ENCODE peak calls at places on chromosomes 12 and 14, in eight cellular contexts. R is omental fat pad, O is SK-N-SH, A is Calu3, F is GM20000, W is astrocyte of the spinal cord, H is lower lobe of right lung, Z is fibroblast of pulmonary artery. G is an unnamed sample.
A peak's percentile ranks its signal among the peaks of the same experiment; 100 is the strongest.

GRCh38 chr12:57726884-57727757 is 11.4 kb downstream of the AGAP2 start:
- DNase-seq in R (no peak), A (no peak), H (peak; percentile 66), Z (no peak), O (no peak), F (peak; percentile 36), W (peak; percentile 33), G (no peak)

GRCh38 chr14:100271247-100271939 is 32.4 kb downstream of the YY1 start:
- DNase-seq in A (peak; percentile 56), W (peak; percentile 19), Z (peak; percentile 40), H (no peak), R (no peak), O (no peak), F (no peak), G (no peak)

GRCh38 chr14:105419305-105420091 is at the start of gene MTA1:
- DNase-seq in A (peak; percentile 38), R (no peak), Z (no peak), W (no peak), H (no peak), O (peak; percentile 86), F (peak; percentile 96), G (no peak)

GRCh38 chr12:122646568-122647220 is 56.5 kb downstream of the HCAR2 start:
- DNase-seq in A (no peak), Z (peak; percentile 58), F (peak; percentile 51), R (no peak), O (no peak), H (no peak), W (peak; percentile 78), G (peak; percentile 36)

GRCh38 chr14:24096545-24097181 is 2.6 kb downstream of the PCK2 start:
- DNase-seq in A (no peak), Z (no peak), O (no peak), F (no peak), R (no peak), W (no peak), H (no peak), G (no peak)

GRCh38 chr14:22438742-22439141 is 150.3 kb downstream of the DAD1 start:
- DNase-seq in R (no peak), O (no peak), A (no peak), W (no peak), H (no peak), F (no peak), Z (no peak), G (no peak)

GRCh38 chr12:32947203-32947795 is 50.7 kb upstream of the PKP2 start:
- DNase-seq in F (peak; percentile 6), A (no peak), O (peak; percentile 54), Z (peak; percentile 31), R (no peak), W (peak; percentile 27), H (no peak), G (no peak)

GRCh38 chr14:70567791-70568190 is 32.7 kb downstream of the MED6 start:
- DNase-seq in H (no peak), O (peak; percentile 17), Z (peak; percentile 53), R (no peak), A (peak; percentile 36), F (peak; percentile 30), W (peak; percentile 36), G (peak; percentile 5)

GRCh38 chr12:69901141-69901900 is 76.3 kb downstream of the MYRFL start:
- DNase-seq in R (no peak), O (no peak), W (no peak), F (no peak), Z (peak; percentile 41), H (no peak), A (no peak), G (no peak)

GRCh38 chr14:95123895-95124579 is 33.3 kb downstream of the DICER1 start:
- DNase-seq in W (no peak), O (no peak), F (no peak), H (no peak), Z (no peak), R (no peak), A (no peak), G (no peak)

GRCh38 chr14:30528778-30529642 is 29.9 kb upstream of the G2E3 start:
- DNase-seq in A (no peak), F (no peak), R (no peak), W (no peak), H (no peak), Z (no peak), O (no peak), G (no peak)

GRCh38 chr12:98399532-98399931 is 115.9 kb upstream of the TMPO start:
- DNase-seq in Z (peak; percentile 86), O (no peak), R (no peak), W (peak; percentile 88), F (peak; percentile 54), H (no peak), A (peak; percentile 40), G (no peak)

GRCh38 chr12:19161251-19161650 is 31.7 kb downstream of the PLEKHA5 start:
- DNase-seq in O (no peak), A (no peak), R (no peak), Z (no peak), F (no peak), H (no peak), W (no peak), G (no peak)

GRCh38 chr12:49944718-49945117 is 5.8 kb upstream of the AQP2 start:
- DNase-seq in H (no peak), O (no peak), W (no peak), A (no peak), R (no peak), F (no peak), Z (no peak), G (no peak)

GRCh38 chr14:46646796-46647195 is 4.8 kb downstream of the RPL10L start:
- DNase-seq in F (no peak), A (no peak), H (no peak), Z (no peak), R (no peak), W (no peak), O (no peak), G (no peak)

GRCh38 chr14:46653031-46653775 is 1.6 kb upstream of the RPL10L start:
- DNase-seq in A (no peak), H (no peak), W (no peak), F (no peak), Z (no peak), O (no peak), R (no peak), G (no peak)

DNA sequence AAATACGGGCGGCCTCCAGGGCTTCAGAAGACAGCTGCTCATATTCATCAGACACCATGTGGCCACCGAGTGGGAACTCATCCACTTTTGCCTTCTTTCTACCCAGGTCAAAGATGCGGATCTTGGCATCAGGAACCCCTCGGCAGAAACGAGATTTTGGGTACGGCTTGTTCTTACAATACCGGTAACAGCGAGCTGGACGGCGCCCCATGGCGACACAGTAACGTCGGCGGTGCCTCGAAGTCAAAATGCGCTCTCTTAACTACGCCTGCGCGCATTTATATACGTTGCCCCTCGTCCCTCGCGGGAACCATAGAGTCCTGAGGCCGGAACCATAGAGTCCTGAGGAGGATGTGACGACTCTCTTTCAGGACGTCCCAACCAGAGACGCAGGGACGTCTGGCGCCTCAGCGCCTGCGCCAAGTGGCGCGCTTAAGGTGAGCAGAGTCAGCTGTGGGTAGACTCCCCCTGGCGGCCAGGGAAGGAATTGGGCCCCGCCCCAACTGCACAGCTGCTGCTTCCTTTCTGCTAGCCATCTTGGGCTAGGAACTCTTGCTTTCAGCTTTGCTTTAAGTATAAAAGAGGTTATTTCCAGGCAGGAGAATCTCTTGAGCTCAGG is at the start of gene RPL10L:
- DNase-seq in A (no peak), H (no peak), Z (no peak), O (peak; percentile 7), W (no peak), R (no peak), F (no peak), G (no peak)
- TF ChIP-seq CTCF in A (no peak), H (no peak), Z (no peak), O (peak; percentile 49), W (no peak), R (no peak), F (no peak), G (no peak)

DNA sequence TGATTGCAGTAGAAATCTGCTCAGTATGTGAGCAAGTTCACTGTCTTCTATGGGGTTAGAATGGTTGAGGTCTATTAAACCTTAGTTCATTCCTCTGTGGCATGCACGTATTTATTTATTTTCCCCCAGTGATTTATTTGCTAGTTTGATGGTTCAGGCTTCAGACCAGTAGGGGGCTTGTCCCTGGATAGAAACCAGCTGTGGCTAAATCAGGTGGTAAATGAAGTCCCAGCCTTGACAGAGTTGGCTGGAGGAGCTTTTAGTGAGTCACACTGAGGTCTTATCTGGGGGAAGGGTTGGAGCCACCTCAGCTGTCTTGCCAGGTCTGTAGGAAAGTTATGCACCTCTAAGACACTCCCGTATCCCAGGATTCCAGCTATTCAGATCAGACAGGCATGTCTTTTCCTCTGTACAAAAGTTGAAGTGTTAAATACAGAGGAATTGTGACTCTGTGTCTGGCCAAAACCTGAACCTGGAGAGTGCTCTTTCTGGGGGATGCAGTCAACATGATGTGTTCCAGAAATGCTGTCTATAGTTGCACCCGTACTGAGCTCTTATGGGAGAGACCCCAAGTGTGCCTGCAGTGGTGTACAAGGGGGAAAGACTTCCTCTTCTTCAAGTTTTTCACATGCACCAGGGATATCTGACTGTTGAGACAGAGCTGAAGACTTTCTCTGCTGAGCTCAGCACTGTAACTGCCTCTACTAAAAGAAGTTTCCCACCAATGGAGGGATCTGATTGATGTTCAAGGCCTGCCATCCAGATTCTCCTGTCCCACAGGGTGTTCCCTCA is 1322.1 kb downstream of the TMEM121 start:
- DNase-seq in A (peak; percentile 68), Z (no peak), F (peak; percentile 30), O (no peak), W (no peak), R (no peak), H (no peak), G (no peak)
- TF ChIP-seq CTCF in A (peak; percentile 38), Z (no peak), F (peak; percentile 31), O (peak; percentile 51), W (no peak), R (no peak), H (no peak), G (no peak)

GRCh38 chr14:51828017-51828797 is 32.2 kb upstream of the GNG2 start:
- DNase-seq in A (peak; percentile 60), H (peak; percentile 51), O (no peak), W (peak; percentile 71), F (peak; percentile 32), R (no peak), Z (peak; percentile 26), G (no peak)
- TF ChIP-seq CTCF in A (no peak), H (no peak), O (no peak), W (no peak), F (no peak), R (no peak), Z (no peak), G (no peak)

GRCh38 chr14:59215757-59216156 is 27.3 kb downstream of the DAAM1 start:
- DNase-seq in F (no peak), W (no peak), Z (no peak), O (no peak), A (no peak), R (no peak), H (no peak), G (no peak)

GRCh38 chr14:59225281-59225680 is 36.8 kb downstream of the DAAM1 start:
- DNase-seq in A (no peak), W (no peak), Z (no peak), H (no peak), O (no peak), R (no peak), F (no peak), G (no peak)

GRCh38 chr14:59224341-59224740 is 35.9 kb downstream of the DAAM1 start:
- DNase-seq in W (no peak), F (no peak), A (no peak), R (no peak), Z (no peak), H (no peak), O (no peak), G (no peak)

GRCh38 chr14:59217011-59217410 is 28.5 kb downstream of the DAAM1 start:
- DNase-seq in W (peak; percentile 23), H (no peak), Z (no peak), O (no peak), A (no peak), F (no peak), R (no peak), G (no peak)

GRCh38 chr14:59221558-59221957 is 33.1 kb downstream of the DAAM1 start:
- DNase-seq in F (no peak), O (no peak), A (no peak), W (no peak), H (no peak), R (no peak), Z (no peak), G (no peak)
- TF ChIP-seq CTCF in F (no peak), O (no peak), A (no peak), W (no peak), H (no peak), R (no peak), Z (no peak), G (no peak)

G was measured in AG04449.